ENCODE peak calls at places on chromosomes 6 and 20, in five cellular contexts. One of them, this sample, is unnamed. For H3K4me1, the result is how much of the 10 kb centered on the place peaks cover.

GRCh38 chr6:157106487-157106886 is 216.8 kb downstream of the TMEM242 start:
- DNase-seq in psoas muscle: no peak
- DNase-seq in sigmoid colon: no peak
- DNase-seq in heart right ventricle: no peak
- DNase-seq in cardiac muscle cell: no peak
- DNase-seq in this sample: peak

GRCh38 chr20:50980071-50980681 is 21.6 kb downstream of the MOCS3 start:
- DNase-seq in psoas muscle: no peak
- DNase-seq in sigmoid colon: no peak
- DNase-seq in heart right ventricle: no peak
- DNase-seq in cardiac muscle cell: peak
- DNase-seq in this sample: peak

GRCh38 chr6:125662301-125662700 is 87.1 kb upstream of the HEY2 start:
- DNase-seq in psoas muscle: no peak
- DNase-seq in sigmoid colon: no peak
- DNase-seq in heart right ventricle: no peak
- DNase-seq in cardiac muscle cell: no peak
- DNase-seq in this sample: no peak

GRCh38 chr6:28011716-28012115 is 54.7 kb downstream of the OR2B6 start:
- DNase-seq in psoas muscle: no peak
- DNase-seq in sigmoid colon: no peak
- DNase-seq in heart right ventricle: no peak
- DNase-seq in cardiac muscle cell: no peak
- DNase-seq in this sample: no peak

GRCh38 chr6:101607286-101607685 is 213.8 kb downstream of the GRIK2 start:
- DNase-seq in psoas muscle: no peak
- DNase-seq in sigmoid colon: no peak
- DNase-seq in heart right ventricle: no peak
- DNase-seq in cardiac muscle cell: no peak
- DNase-seq in this sample: no peak

GRCh38 chr20:1900321-1900791 is 5.1 kb downstream of the SIRPA start:
- DNase-seq in psoas muscle: peak
- DNase-seq in sigmoid colon: peak
- DNase-seq in heart right ventricle: peak
- DNase-seq in cardiac muscle cell: peak
- DNase-seq in this sample: peak

GRCh38 chr20:13809373-13809772 is 24.5 kb downstream of the NDUFAF5 start:
- DNase-seq in psoas muscle: no peak
- DNase-seq in sigmoid colon: no peak
- DNase-seq in heart right ventricle: no peak
- DNase-seq in cardiac muscle cell: no peak
- DNase-seq in this sample: no peak

GRCh38 chr20:51695574-51696303 is 72.5 kb downstream of the ATP9A start:
- DNase-seq in psoas muscle: no peak
- DNase-seq in sigmoid colon: no peak
- DNase-seq in heart right ventricle: no peak
- DNase-seq in cardiac muscle cell: peak
- DNase-seq in this sample: peak

GRCh38 chr20:4122931-4123330 is 107.6 kb upstream of the RNF24 start:
- DNase-seq in psoas muscle: no peak
- DNase-seq in sigmoid colon: no peak
- DNase-seq in heart right ventricle: no peak
- DNase-seq in cardiac muscle cell: no peak
- DNase-seq in this sample: no peak

GRCh38 chr6:125197795-125198269 is 44.3 kb downstream of the TPD52L1 start:
- DNase-seq in psoas muscle: peak
- DNase-seq in sigmoid colon: peak
- DNase-seq in heart right ventricle: peak
- DNase-seq in cardiac muscle cell: peak
- DNase-seq in this sample: no peak

GRCh38 chr20:36720510-36720909 is 25.4 kb downstream of the NDRG3 start:
- DNase-seq in psoas muscle: no peak
- DNase-seq in sigmoid colon: no peak
- DNase-seq in heart right ventricle: no peak
- DNase-seq in cardiac muscle cell: peak
- DNase-seq in this sample: no peak

GRCh38 chr20:14336667-14337066 is 745 bp downstream of the FLRT3 start:
- DNase-seq in psoas muscle: no peak
- DNase-seq in sigmoid colon: no peak
- DNase-seq in heart right ventricle: no peak
- DNase-seq in cardiac muscle cell: peak
- DNase-seq in this sample: peak

GRCh38 chr6:30719791-30720737 is at the start of gene TUBB:
- DNase-seq in psoas muscle: peak
- DNase-seq in sigmoid colon: peak
- DNase-seq in heart right ventricle: peak
- DNase-seq in cardiac muscle cell: peak
- DNase-seq in this sample: peak

GRCh38 chr20:63697357-63697867 is 960 bp downstream of the TNFRSF6B start:
- DNase-seq in psoas muscle: no peak
- DNase-seq in sigmoid colon: peak
- DNase-seq in heart right ventricle: peak
- DNase-seq in cardiac muscle cell: no peak
- DNase-seq in this sample: no peak

GRCh38 chr6:165834613-165835259 is 171.7 kb upstream of the PDE10A start:
- DNase-seq in psoas muscle: no peak
- DNase-seq in sigmoid colon: peak
- DNase-seq in heart right ventricle: peak
- DNase-seq in cardiac muscle cell: peak
- DNase-seq in this sample: no peak

GRCh38 chr6:38818691-38819090 is 103.6 kb downstream of the DNAH8 start:
- DNase-seq in psoas muscle: no peak
- DNase-seq in sigmoid colon: no peak
- DNase-seq in heart right ventricle: no peak
- DNase-seq in cardiac muscle cell: no peak
- DNase-seq in this sample: no peak

GRCh38 chr6:22476811-22477210 is 92.6 kb upstream of the HDGFL1 start:
- DNase-seq in psoas muscle: no peak
- DNase-seq in sigmoid colon: no peak
- DNase-seq in heart right ventricle: no peak
- DNase-seq in cardiac muscle cell: no peak
- DNase-seq in this sample: no peak

GRCh38 chr6:18323935-18324707 is 59.8 kb upstream of the DEK start:
- DNase-seq in psoas muscle: no peak
- DNase-seq in sigmoid colon: no peak
- DNase-seq in heart right ventricle: peak
- DNase-seq in cardiac muscle cell: peak
- DNase-seq in this sample: no peak

GRCh38 chr20:35627121-35627520 is 11.5 kb downstream of the SPAG4 start:
- DNase-seq in psoas muscle: no peak
- DNase-seq in sigmoid colon: no peak
- DNase-seq in heart right ventricle: no peak
- DNase-seq in cardiac muscle cell: no peak
- DNase-seq in this sample: no peak

DNA sequence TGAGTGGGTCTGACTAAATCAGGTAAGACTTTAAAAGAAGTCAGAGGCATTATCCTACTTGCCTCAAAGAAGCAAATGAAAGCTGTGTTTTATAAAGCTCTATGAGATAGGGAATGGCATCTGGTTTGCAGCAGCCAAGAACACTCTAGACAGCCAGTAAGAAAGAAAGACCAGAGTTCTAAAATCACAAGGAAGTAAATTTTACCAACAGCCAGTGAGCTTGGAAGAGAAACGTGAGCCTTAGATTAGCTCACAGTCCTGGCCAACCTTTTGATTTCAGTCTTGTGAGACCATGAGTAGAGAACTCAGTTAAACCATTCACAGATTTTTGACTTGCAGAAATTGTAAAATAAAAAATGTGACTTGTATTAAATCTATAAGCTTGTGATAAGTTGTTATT is 693.0 kb downstream of the EYS start:
- DNase-seq in psoas muscle: no peak
- DNase-seq in sigmoid colon: no peak
- DNase-seq in heart right ventricle: no peak
- DNase-seq in cardiac muscle cell: no peak
- DNase-seq in this sample: no peak
- TF ChIP-seq CTCF in psoas muscle: no peak
- TF ChIP-seq CTCF in sigmoid colon: no peak
- TF ChIP-seq CTCF in heart right ventricle: no peak
- TF ChIP-seq CTCF in cardiac muscle cell: no peak
- TF ChIP-seq CTCF in this sample: no peak

GRCh38 chr6:25014806-25015560 is 79.2 kb upstream of the RIPOR2 start:
- DNase-seq in psoas muscle: no peak
- DNase-seq in sigmoid colon: peak
- DNase-seq in heart right ventricle: no peak
- DNase-seq in cardiac muscle cell: peak
- DNase-seq in this sample: no peak

GRCh38 chr6:25014375-25014774 is 78.6 kb upstream of the RIPOR2 start:
- DNase-seq in psoas muscle: no peak
- DNase-seq in sigmoid colon: no peak
- DNase-seq in heart right ventricle: no peak
- DNase-seq in cardiac muscle cell: no peak
- DNase-seq in this sample: no peak

GRCh38 chr6:25016311-25016710 is 80.6 kb upstream of the RIPOR2 start:
- DNase-seq in psoas muscle: no peak
- DNase-seq in sigmoid colon: no peak
- DNase-seq in heart right ventricle: no peak
- DNase-seq in cardiac muscle cell: no peak
- DNase-seq in this sample: no peak

GRCh38 chr6:25017932-25018581 is 82.3 kb upstream of the RIPOR2 start:
- DNase-seq in psoas muscle: peak
- DNase-seq in sigmoid colon: no peak
- DNase-seq in heart right ventricle: peak
- DNase-seq in cardiac muscle cell: peak
- DNase-seq in this sample: peak

GRCh38 chr6:25017486-25017885 is 81.7 kb upstream of the RIPOR2 start:
- DNase-seq in psoas muscle: no peak
- DNase-seq in sigmoid colon: no peak
- DNase-seq in heart right ventricle: no peak
- DNase-seq in cardiac muscle cell: no peak
- DNase-seq in this sample: peak
- H3K4me1 ChIP-seq in psoas muscle: under half
- H3K4me1 ChIP-seq in sigmoid colon: under half
- H3K4me1 ChIP-seq in heart right ventricle: under half
- H3K4me1 ChIP-seq in cardiac muscle cell: under half
- H3K4me1 ChIP-seq in this sample: under half

GRCh38 chr6:161200610-161201201 is 73.2 kb downstream of the AGPAT4 start:
- DNase-seq in psoas muscle: no peak
- DNase-seq in sigmoid colon: no peak
- DNase-seq in heart right ventricle: no peak
- DNase-seq in cardiac muscle cell: no peak
- DNase-seq in this sample: no peak
- TF ChIP-seq CTCF in psoas muscle: no peak
- TF ChIP-seq CTCF in sigmoid colon: no peak
- TF ChIP-seq CTCF in heart right ventricle: no peak
- TF ChIP-seq CTCF in cardiac muscle cell: peak
- TF ChIP-seq CTCF in this sample: no peak

GRCh38 chr6:95145457-95145856 is 431.9 kb upstream of the MANEA start:
- DNase-seq in psoas muscle: no peak
- DNase-seq in sigmoid colon: no peak
- DNase-seq in heart right ventricle: no peak
- DNase-seq in cardiac muscle cell: no peak
- DNase-seq in this sample: no peak
- H3K4me1 ChIP-seq in psoas muscle: under half
- H3K4me1 ChIP-seq in sigmoid colon: under half
- H3K4me1 ChIP-seq in heart right ventricle: under half
- H3K4me1 ChIP-seq in cardiac muscle cell: under half
- H3K4me1 ChIP-seq in this sample: under half

GRCh38 chr6:144898741-144899140 is 613.6 kb downstream of the UTRN start:
- DNase-seq in psoas muscle: no peak
- DNase-seq in sigmoid colon: no peak
- DNase-seq in heart right ventricle: no peak
- DNase-seq in cardiac muscle cell: no peak
- DNase-seq in this sample: no peak

GRCh38 chr6:144898052-144898689 is 613.0 kb downstream of the UTRN start:
- DNase-seq in psoas muscle: no peak
- DNase-seq in sigmoid colon: no peak
- DNase-seq in heart right ventricle: no peak
- DNase-seq in cardiac muscle cell: no peak
- DNase-seq in this sample: peak

GRCh38 chr6:144896296-144896695 is 611.2 kb downstream of the UTRN start:
- DNase-seq in psoas muscle: no peak
- DNase-seq in sigmoid colon: no peak
- DNase-seq in heart right ventricle: peak
- DNase-seq in cardiac muscle cell: no peak
- DNase-seq in this sample: no peak

GRCh38 chr6:144896876-144897275 is 611.7 kb downstream of the UTRN start:
- DNase-seq in psoas muscle: no peak
- DNase-seq in sigmoid colon: no peak
- DNase-seq in heart right ventricle: no peak
- DNase-seq in cardiac muscle cell: no peak
- DNase-seq in this sample: no peak

GRCh38 chr6:144897441-144897921 is 612.3 kb downstream of the UTRN start:
- DNase-seq in psoas muscle: no peak
- DNase-seq in sigmoid colon: no peak
- DNase-seq in heart right ventricle: no peak
- DNase-seq in cardiac muscle cell: peak
- DNase-seq in this sample: peak
- TF ChIP-seq CTCF in psoas muscle: no peak
- TF ChIP-seq CTCF in sigmoid colon: no peak
- TF ChIP-seq CTCF in heart right ventricle: no peak
- TF ChIP-seq CTCF in cardiac muscle cell: no peak
- TF ChIP-seq CTCF in this sample: no peak

GRCh38 chr6:108654465-108655106 is 93.9 kb downstream of the FOXO3 start:
- DNase-seq in psoas muscle: no peak
- DNase-seq in sigmoid colon: no peak
- DNase-seq in heart right ventricle: no peak
- DNase-seq in cardiac muscle cell: peak
- DNase-seq in this sample: no peak

GRCh38 chr6:108655840-108656650 is 95.3 kb downstream of the FOXO3 start:
- DNase-seq in psoas muscle: no peak
- DNase-seq in sigmoid colon: peak
- DNase-seq in heart right ventricle: peak
- DNase-seq in cardiac muscle cell: peak
- DNase-seq in this sample: no peak

GRCh38 chr6:108652375-108652774 is 91.7 kb downstream of the FOXO3 start:
- DNase-seq in psoas muscle: no peak
- DNase-seq in sigmoid colon: no peak
- DNase-seq in heart right ventricle: no peak
- DNase-seq in cardiac muscle cell: no peak
- DNase-seq in this sample: no peak

GRCh38 chr6:108651781-108652227 is 91.1 kb downstream of the FOXO3 start:
- DNase-seq in psoas muscle: peak
- DNase-seq in sigmoid colon: peak
- DNase-seq in heart right ventricle: peak
- DNase-seq in cardiac muscle cell: peak
- DNase-seq in this sample: peak

DNA sequence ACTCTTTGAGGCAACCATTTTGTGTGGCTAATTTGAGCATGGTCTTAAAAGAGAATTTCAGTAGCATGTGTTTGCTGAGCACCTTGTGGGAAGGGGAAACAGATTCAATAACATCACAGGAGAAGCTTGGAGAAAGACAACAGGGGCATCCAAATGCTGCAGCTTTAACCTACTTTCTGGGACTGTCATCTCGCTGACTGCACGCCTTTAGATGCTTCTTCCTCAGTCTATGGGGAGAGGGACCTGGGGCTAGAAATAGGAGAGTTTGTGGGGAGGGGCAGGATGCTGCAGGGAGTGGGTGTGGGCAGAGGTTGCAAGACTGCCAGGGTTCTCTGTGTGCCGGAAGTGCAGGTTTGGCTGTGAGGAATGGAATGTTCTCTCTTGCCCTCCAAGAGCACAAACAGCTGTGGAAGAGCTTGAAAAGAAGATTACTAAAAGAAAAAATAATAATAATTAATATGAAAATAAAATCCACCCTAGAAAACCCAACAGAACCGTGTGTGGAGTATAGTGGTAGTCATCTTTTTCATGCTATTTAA is 93.2 kb downstream of the FOXO3 start:
- DNase-seq in psoas muscle: peak
- DNase-seq in sigmoid colon: peak
- DNase-seq in heart right ventricle: peak
- DNase-seq in cardiac muscle cell: peak
- DNase-seq in this sample: no peak
- H3K4me1 ChIP-seq in psoas muscle: half or more
- H3K4me1 ChIP-seq in sigmoid colon: under half
- H3K4me1 ChIP-seq in heart right ventricle: half or more
- H3K4me1 ChIP-seq in cardiac muscle cell: under half
- H3K4me1 ChIP-seq in this sample: under half